ENCODE peak calls at places on chromosome 16, in eight cellular contexts. W, Z, D, S, B, F, E and M are unnamed samples.

GRCh38 chr16:66432429-66432828 is 5.3 kb downstream of the BEAN1 start:
- DNase-seq in D (no peak), E (no peak), B (no peak), S (no peak), F (no peak), W (no peak), Z (no peak), M (no peak)

GRCh38 chr16:81599034-81599744 is 154.6 kb downstream of the CMIP start:
- DNase-seq in S (no peak), D (no peak), Z (no peak), E (no peak), B (no peak), F (peak), W (no peak), M (no peak)

GRCh38 chr16:16861546-16861945 is 482.6 kb downstream of the NPIPA7 start:
- DNase-seq in F (no peak), B (peak), S (peak), D (peak), E (peak), Z (peak), W (peak), M (peak)

GRCh38 chr16:27427538-27427937 is 25.6 kb downstream of the IL21R start:
- DNase-seq in W (no peak), S (no peak), B (no peak), E (no peak), F (no peak), D (no peak), Z (no peak), M (no peak)

GRCh38 chr16:24848065-24848464 is 2.3 kb downstream of the SLC5A11 start:
- DNase-seq in Z (no peak), W (peak), B (no peak), F (peak), D (no peak), S (no peak), E (no peak), M (no peak)

GRCh38 chr16:23909792-23910418 is 74.1 kb downstream of the PRKCB start:
- DNase-seq in Z (no peak), F (no peak), E (no peak), W (no peak), D (no peak), B (no peak), S (no peak), M (no peak)

GRCh38 chr16:54355251-54355650 is 68.7 kb upstream of the IRX3 start:
- DNase-seq in W (peak), S (no peak), F (peak), Z (no peak), E (no peak), D (no peak), B (no peak), M (no peak)

GRCh38 chr16:71945616-71946015 is 50.3 kb downstream of the IST1 start:
- DNase-seq in E (no peak), B (no peak), D (no peak), S (no peak), Z (no peak), F (no peak), W (no peak), M (no peak)

GRCh38 chr16:59021751-59022150 is 287.6 kb upstream of the GOT2 start:
- DNase-seq in B (no peak), S (no peak), W (peak), F (peak), E (no peak), Z (no peak), D (no peak), M (no peak)

GRCh38 chr16:22001591-22001990 is 675 bp upstream of the PDZD9 start:
- DNase-seq in W (no peak), Z (no peak), B (no peak), D (no peak), E (no peak), F (peak), S (no peak), M (no peak)

GRCh38 chr16:81708459-81709368 is 70.4 kb upstream of the PLCG2 start:
- DNase-seq in B (no peak), F (no peak), E (no peak), W (no peak), S (no peak), Z (no peak), D (peak), M (no peak)

GRCh38 chr16:63907251-63907650 is 1214.6 kb downstream of the CDH11 start:
- DNase-seq in B (no peak), Z (no peak), D (no peak), E (no peak), S (no peak), W (no peak), F (no peak), M (no peak)

GRCh38 chr16:75116081-75116910 is at the start of gene LDHD:
- DNase-seq in B (no peak), Z (no peak), E (no peak), F (peak), D (peak), S (no peak), W (peak), M (no peak)

GRCh38 chr16:12874135-12874534 is 27.3 kb upstream of the SHISA9 start:
- DNase-seq in E (peak), D (no peak), W (no peak), Z (no peak), S (no peak), F (peak), B (no peak), M (no peak)

GRCh38 chr16:85615014-85615851 is 2.1 kb downstream of the GSE1 start:
- DNase-seq in Z (no peak), W (no peak), F (peak), E (no peak), B (peak), S (peak), D (no peak), M (no peak)